ENCODE peak calls at places on chromosomes 7 and 10, in four cellular contexts. D is bronchial epithelial cell, I is K562, X is neural crest cell. W is an unnamed sample.

GRCh38 chr10:12405342-12406320 is 56.3 kb downstream of the CAMK1D start:
- DNase-seq in D (peak), I (no peak), X (no peak), W (no peak)

GRCh38 chr10:77458986-77459590 is 178.5 kb downstream of the KCNMA1 start:
- DNase-seq in D (peak), I (no peak), X (no peak), W (no peak)

GRCh38 chr10:683448-684071 is 5.9 kb downstream of the DIP2C start:
- DNase-seq in D (no peak), I (no peak), X (no peak), W (no peak)

GRCh38 chr7:30884881-30885280 is 26.8 kb upstream of the AQP1 start:
- DNase-seq in D (no peak), I (no peak), X (no peak), W (no peak)

GRCh38 chr7:17297243-17297642 is 1.2 kb upstream of the AHR start:
- DNase-seq in D (no peak), I (no peak), X (no peak), W (no peak)

GRCh38 chr10:78424721-78425120 is 391.1 kb downstream of the RPS24 start:
- DNase-seq in D (no peak), I (peak), X (no peak), W (no peak)

GRCh38 chr7:27663989-27664331 is 1.3 kb upstream of the HIBADH start:
- DNase-seq in D (no peak), I (no peak), X (no peak), W (no peak)

GRCh38 chr10:58839771-58840170 is 327.1 kb downstream of the BICC1 start:
- DNase-seq in D (no peak), I (no peak), X (no peak), W (no peak)

GRCh38 chr7:128112781-128113221 is 81.6 kb upstream of the LRRC4 start:
- DNase-seq in D (no peak), I (no peak), X (no peak), W (no peak)

GRCh38 chr10:13347235-13348156 is 597 bp downstream of the SEPHS1 start:
- DNase-seq in D (no peak), I (peak), X (peak), W (peak)

GRCh38 chr7:154332776-154333175 is 280.6 kb downstream of the DPP6 start:
- DNase-seq in D (no peak), I (no peak), X (no peak), W (no peak)

GRCh38 chr7:151013356-151013727 is 11.0 kb downstream of the ATG9B start:
- DNase-seq in D (no peak), I (peak), X (no peak), W (no peak)

GRCh38 chr7:139358541-139359365 is 941 bp upstream of the LUC7L2 start:
- DNase-seq in D (peak), I (no peak), X (no peak), W (no peak)

GRCh38 chr7:91212592-91212991 is 51.6 kb upstream of the FZD1 start:
- DNase-seq in D (no peak), I (no peak), X (no peak), W (no peak)

GRCh38 chr10:96376483-96376882 is 17.7 kb upstream of the OPALIN start:
- DNase-seq in D (peak), I (no peak), X (no peak), W (no peak)

GRCh38 chr10:79203833-79204232 is 135.1 kb downstream of the ZMIZ1 start:
- DNase-seq in D (no peak), I (no peak), X (no peak), W (no peak)

GRCh38 chr10:7471720-7472367 is 61.0 kb upstream of the SFMBT2 start:
- DNase-seq in D (no peak), I (no peak), X (no peak), W (no peak)

GRCh38 chr7:131010029-131010705 is 276.2 kb upstream of the KLF14 start:
- DNase-seq in D (no peak), I (no peak), X (no peak), W (no peak)

GRCh38 chr7:67343566-67343965 is 346.9 kb downstream of the TYW1 start:
- DNase-seq in D (no peak), I (no peak), X (no peak), W (no peak)

GRCh38 chr7:132261296-132261695 is 315.0 kb downstream of the PLXNA4 start:
- DNase-seq in D (no peak), I (no peak), X (no peak), W (no peak)

GRCh38 chr10:78903351-78903940 is 165.3 kb upstream of the ZMIZ1 start:
- DNase-seq in D (no peak), I (no peak), X (no peak), W (peak)

GRCh38 chr10:3293536-3294431 is 121.2 kb upstream of the PITRM1 start:
- DNase-seq in D (no peak), I (no peak), X (no peak), W (no peak)

GRCh38 chr7:27947581-27948278 is 207.8 kb downstream of the TAX1BP1 start:
- DNase-seq in D (no peak), I (no peak), X (no peak), W (no peak)

GRCh38 chr7:11343818-11344413 is 370.2 kb downstream of the PHF14 start:
- DNase-seq in D (peak), I (peak), X (peak), W (peak)

GRCh38 chr10:58014436-58014835 is 253.3 kb downstream of the IPMK start:
- DNase-seq in D (peak), I (no peak), X (no peak), W (no peak)

GRCh38 chr7:90645784-90646183 is 49.7 kb downstream of the CDK14 start:
- DNase-seq in D (no peak), I (no peak), X (no peak), W (no peak)

GRCh38 chr7:94657771-94658693 is 2.1 kb upstream of the SGCE start:
- DNase-seq in D (peak), I (peak), X (peak), W (peak)

GRCh38 chr10:35563266-35563891 is 41.8 kb upstream of the GJD4 start:
- DNase-seq in D (peak), I (peak), X (peak), W (peak)

GRCh38 chr10:24556746-24557742 is 166.6 kb downstream of the ARHGAP21 start:
- DNase-seq in D (peak), I (peak), X (peak), W (peak)

GRCh38 chr10:62373995-62374861 is at the start of gene ZNF365:
- DNase-seq in D (peak), I (no peak), X (peak), W (peak)

GRCh38 chr7:46854958-46855473 is 726.9 kb downstream of the TNS3 start:
- DNase-seq in D (peak), I (no peak), X (no peak), W (no peak)

GRCh38 chr10:47206449-47207279 is 93.3 kb upstream of the GDF10 start:
- DNase-seq in D (no peak), I (no peak), X (no peak), W (no peak)

GRCh38 chr7:105815580-105815979 is 60.8 kb downstream of the ATXN7L1 start:
- DNase-seq in D (no peak), I (no peak), X (no peak), W (no peak)

GRCh38 chr10:30233186-30233958 is 115.7 kb downstream of the MTPAP start:
- DNase-seq in D (peak), I (no peak), X (no peak), W (no peak)
- TF ChIP-seq CTCF in D (no peak), I (no peak), X (no peak), W (no peak)

GRCh38 chr10:117553171-117553814 is 10.7 kb downstream of the EMX2 start:
- DNase-seq in D (no peak), I (no peak), X (no peak), W (peak)
- TF ChIP-seq CTCF in D (no peak), I (no peak), X (peak), W (no peak)

GRCh38 chr7:92695308-92696261 is 105.4 kb upstream of the FAM133B start:
- DNase-seq in D (peak), I (no peak), X (peak), W (peak)
- TF ChIP-seq CTCF in D (no peak), I (no peak), X (no peak), W (no peak)

GRCh38 chr10:11337516-11337915 is 273.9 kb downstream of the USP6NL start:
- DNase-seq in D (no peak), I (no peak), X (no peak), W (no peak)
- TF ChIP-seq CTCF in D (no peak), I (no peak), X (no peak), W (no peak)

GRCh38 chr10:109115179-109115578 is 808.1 kb downstream of the XPNPEP1 start:
- DNase-seq in D (no peak), I (no peak), X (no peak), W (no peak)

DNA sequence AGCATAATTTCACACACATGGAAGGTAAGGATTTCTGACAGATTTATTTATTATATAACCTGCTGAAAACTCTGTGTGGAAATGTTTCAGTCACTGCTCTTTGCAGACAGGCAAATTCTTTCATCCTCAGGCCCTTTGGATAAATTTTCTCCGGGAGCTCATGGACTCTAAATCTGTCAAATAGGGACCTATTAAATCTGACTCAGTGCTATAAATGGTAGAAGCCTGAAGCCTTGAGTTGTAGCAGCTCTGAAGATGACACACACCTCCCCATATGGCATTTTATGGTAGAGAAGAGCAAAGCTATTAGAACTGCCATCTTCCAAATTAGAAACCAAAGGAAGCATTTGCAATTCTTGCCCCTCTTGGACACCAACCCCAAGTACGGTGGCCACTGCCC is 808.7 kb downstream of the XPNPEP1 start:
- DNase-seq in D (no peak), I (no peak), X (no peak), W (no peak)
- TF ChIP-seq CTCF in D (no peak), I (no peak), X (no peak), W (no peak)

GRCh38 chr7:64887756-64888508 is 15.1 kb upstream of the ZNF273 start:
- DNase-seq in D (no peak), I (no peak), X (peak), W (peak)
- TF ChIP-seq CTCF in D (peak), I (peak), X (peak), W (peak)

GRCh38 chr10:100902622-100903021 is 10.1 kb upstream of the SLF2 start:
- DNase-seq in D (no peak), I (no peak), X (no peak), W (no peak)
- TF ChIP-seq CTCF in D (no peak), I (no peak), X (no peak), W (no peak)

GRCh38 chr10:102713814-102714620 is at the start of gene ARL3:
- DNase-seq in D (peak), I (peak), X (peak), W (peak)
- TF ChIP-seq CTCF in D (no peak), I (no peak), X (peak), W (no peak)

DNA sequence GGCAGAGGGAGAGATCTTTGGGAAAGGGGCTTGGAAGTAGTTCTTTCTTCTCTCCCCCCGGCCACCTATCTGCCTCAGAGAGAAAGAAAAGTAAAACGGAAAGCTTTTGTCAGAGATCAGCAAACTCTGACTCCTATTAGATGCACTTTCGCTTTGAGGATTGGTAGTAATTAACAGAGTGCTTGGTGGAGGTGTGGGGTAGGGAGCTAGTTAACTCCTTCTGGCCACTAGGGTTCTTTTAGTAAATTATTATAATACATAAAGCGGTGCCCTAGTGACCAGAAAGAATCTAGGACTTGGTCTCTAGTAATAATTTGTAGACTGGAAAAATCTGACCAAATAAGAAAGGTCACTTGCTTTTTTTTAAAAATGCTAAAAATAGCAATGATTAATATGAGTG is 54.6 kb downstream of the CPVL start:
- DNase-seq in D (no peak), I (peak), X (no peak), W (no peak)
- TF ChIP-seq CTCF in D (no peak), I (no peak), X (peak), W (no peak)